ENCODE peak calls at places on chromosome 9, in nine cellular contexts. F, D, Z, Q, N, B, T, I and S are unnamed samples.

GRCh38 chr9:16828335-16829281 is 41.9 kb downstream of the BNC2 start:
- DNase-seq in F (peak), Q (peak), B (no peak), I (no peak), N (no peak), D (peak), T (no peak), Z (no peak), S (no peak)

GRCh38 chr9:82810902-82811301 is 252.0 kb downstream of the RASEF start:
- DNase-seq in D (peak), T (peak), F (no peak), Q (no peak), I (no peak), Z (peak), N (no peak), B (no peak), S (no peak)

GRCh38 chr9:106796771-106797170 is 66.2 kb upstream of the ZNF462 start:
- DNase-seq in B (no peak), F (no peak), Z (no peak), D (no peak), I (no peak), Q (no peak), T (no peak), N (no peak), S (no peak)

GRCh38 chr9:124480621-124480981 is 26.6 kb downstream of the NR5A1 start:
- DNase-seq in Q (no peak), F (no peak), Z (peak), D (peak), N (peak), I (no peak), T (no peak), B (no peak), S (no peak)

GRCh38 chr9:131394464-131395026 is 659 bp downstream of the PRRC2B start:
- DNase-seq in Z (no peak), B (no peak), Q (peak), N (no peak), D (peak), F (peak), T (no peak), I (no peak), S (no peak)

GRCh38 chr9:112849363-112849922 is 41.2 kb downstream of the SLC46A2 start:
- DNase-seq in I (no peak), B (no peak), N (no peak), Z (no peak), D (peak), F (no peak), Q (no peak), T (no peak), S (no peak)

GRCh38 chr9:6383551-6384225 is 29.3 kb upstream of the UHRF2 start:
- DNase-seq in B (no peak), N (no peak), Z (no peak), I (no peak), F (no peak), D (no peak), Q (no peak), T (no peak), S (no peak)

GRCh38 chr9:121288874-121289553 is 21.1 kb downstream of the GSN start:
- DNase-seq in Z (peak), F (peak), T (no peak), N (peak), I (peak), B (no peak), Q (peak), D (peak), S (no peak)